ENCODE peak calls at places on chromosome 9, in seven cellular contexts. One of them, this sample, is unnamed.

GRCh38 chr9:32434892-32435291 is 50.4 kb downstream of the ACO1 start:
- DNase-seq in H1: no peak
- DNase-seq in HepG2: no peak
- DNase-seq in HCT116: no peak
- DNase-seq in K562: no peak
- DNase-seq in GM12878: no peak
- DNase-seq in SK-N-SH: no peak
- DNase-seq in this sample: no peak

GRCh38 chr9:91059713-91060112 is 258.1 kb downstream of the SYK start:
- DNase-seq in H1: peak; percentile 11
- DNase-seq in HepG2: no peak
- DNase-seq in HCT116: no peak
- DNase-seq in K562: no peak
- DNase-seq in GM12878: no peak
- DNase-seq in SK-N-SH: no peak
- DNase-seq in this sample: no peak

GRCh38 chr9:115649991-115650472 is 503.6 kb upstream of the PAPPA start:
- DNase-seq in H1: no peak
- DNase-seq in HepG2: peak; percentile 3
- DNase-seq in HCT116: no peak
- DNase-seq in K562: no peak
- DNase-seq in GM12878: no peak
- DNase-seq in SK-N-SH: no peak
- DNase-seq in this sample: no peak

GRCh38 chr9:37311938-37312730 is 110.4 kb upstream of the GRHPR start:
- DNase-seq in H1: no peak
- DNase-seq in HepG2: no peak
- DNase-seq in HCT116: no peak
- DNase-seq in K562: no peak
- DNase-seq in GM12878: no peak
- DNase-seq in SK-N-SH: no peak
- DNase-seq in this sample: no peak

GRCh38 chr9:35844628-35845301 is 15.7 kb downstream of the TMEM8B start:
- DNase-seq in H1: no peak
- DNase-seq in HepG2: no peak
- DNase-seq in HCT116: peak; percentile 26
- DNase-seq in K562: no peak
- DNase-seq in GM12878: peak; percentile 64
- DNase-seq in SK-N-SH: no peak
- DNase-seq in this sample: peak; percentile 74

GRCh38 chr9:84750152-84750865 is 80.8 kb downstream of the NTRK2 start:
- DNase-seq in H1: no peak
- DNase-seq in HepG2: no peak
- DNase-seq in HCT116: no peak
- DNase-seq in K562: no peak
- DNase-seq in GM12878: no peak
- DNase-seq in SK-N-SH: no peak
- DNase-seq in this sample: no peak

GRCh38 chr9:18237776-18238175 is 236.2 kb upstream of the ADAMTSL1 start:
- DNase-seq in H1: no peak
- DNase-seq in HepG2: no peak
- DNase-seq in HCT116: no peak
- DNase-seq in K562: no peak
- DNase-seq in GM12878: no peak
- DNase-seq in SK-N-SH: no peak
- DNase-seq in this sample: no peak

GRCh38 chr9:130938652-130939404 is at the start of gene FIBCD1:
- DNase-seq in H1: peak; percentile 84
- DNase-seq in HepG2: no peak
- DNase-seq in HCT116: peak; percentile 29
- DNase-seq in K562: peak; percentile 100
- DNase-seq in GM12878: no peak
- DNase-seq in SK-N-SH: peak; percentile 75
- DNase-seq in this sample: peak; percentile 67

GRCh38 chr9:101311759-101312420 is 72.9 kb downstream of the BAAT start:
- DNase-seq in H1: no peak
- DNase-seq in HepG2: peak; percentile 93
- DNase-seq in HCT116: peak; percentile 83
- DNase-seq in K562: peak; percentile 56
- DNase-seq in GM12878: peak; percentile 23
- DNase-seq in SK-N-SH: peak; percentile 38
- DNase-seq in this sample: peak; percentile 33

GRCh38 chr9:97349400-97349799 is 41.9 kb downstream of the CCDC180 start:
- DNase-seq in H1: no peak
- DNase-seq in HepG2: no peak
- DNase-seq in HCT116: no peak
- DNase-seq in K562: no peak
- DNase-seq in GM12878: no peak
- DNase-seq in SK-N-SH: no peak
- DNase-seq in this sample: no peak

GRCh38 chr9:90870646-90871326 is 69.2 kb downstream of the SYK start:
- DNase-seq in H1: no peak
- DNase-seq in HepG2: peak; percentile 25
- DNase-seq in HCT116: peak; percentile 27
- DNase-seq in K562: peak; percentile 19
- DNase-seq in GM12878: peak; percentile 17
- DNase-seq in SK-N-SH: peak; percentile 50
- DNase-seq in this sample: peak; percentile 9

GRCh38 chr9:115494393-115494792 is 376.4 kb upstream of the TNC start:
- DNase-seq in H1: no peak
- DNase-seq in HepG2: no peak
- DNase-seq in HCT116: no peak
- DNase-seq in K562: no peak
- DNase-seq in GM12878: no peak
- DNase-seq in SK-N-SH: no peak
- DNase-seq in this sample: no peak

GRCh38 chr9:99822596-99823391 is 1.1 kb downstream of the NR4A3 start:
- DNase-seq in H1: peak; percentile 84
- DNase-seq in HepG2: peak; percentile 9
- DNase-seq in HCT116: no peak
- DNase-seq in K562: peak; percentile 19
- DNase-seq in GM12878: no peak
- DNase-seq in SK-N-SH: peak; percentile 68
- DNase-seq in this sample: no peak

GRCh38 chr9:73402081-73403028 is 250.7 kb downstream of the ANXA1 start:
- DNase-seq in H1: no peak
- DNase-seq in HepG2: no peak
- DNase-seq in HCT116: no peak
- DNase-seq in K562: no peak
- DNase-seq in GM12878: no peak
- DNase-seq in SK-N-SH: no peak
- DNase-seq in this sample: no peak

GRCh38 chr9:95284152-95284551 is 33.4 kb downstream of the FANCC start:
- DNase-seq in H1: no peak
- DNase-seq in HepG2: no peak
- DNase-seq in HCT116: no peak
- DNase-seq in K562: no peak
- DNase-seq in GM12878: no peak
- DNase-seq in SK-N-SH: no peak
- DNase-seq in this sample: peak; percentile 22

GRCh38 chr9:119853126-119853525 is 483.9 kb upstream of the BRINP1 start:
- DNase-seq in H1: no peak
- DNase-seq in HepG2: no peak
- DNase-seq in HCT116: no peak
- DNase-seq in K562: no peak
- DNase-seq in GM12878: no peak
- DNase-seq in SK-N-SH: no peak
- DNase-seq in this sample: peak; percentile 11
- TF ChIP-seq JUND in H1: no peak
- TF ChIP-seq JUND in HepG2: no peak
- TF ChIP-seq JUND in HCT116: no peak
- TF ChIP-seq JUND in K562: no peak
- TF ChIP-seq JUND in GM12878: no peak
- TF ChIP-seq JUND in SK-N-SH: no peak
- TF ChIP-seq JUND in this sample: no peak

DNA sequence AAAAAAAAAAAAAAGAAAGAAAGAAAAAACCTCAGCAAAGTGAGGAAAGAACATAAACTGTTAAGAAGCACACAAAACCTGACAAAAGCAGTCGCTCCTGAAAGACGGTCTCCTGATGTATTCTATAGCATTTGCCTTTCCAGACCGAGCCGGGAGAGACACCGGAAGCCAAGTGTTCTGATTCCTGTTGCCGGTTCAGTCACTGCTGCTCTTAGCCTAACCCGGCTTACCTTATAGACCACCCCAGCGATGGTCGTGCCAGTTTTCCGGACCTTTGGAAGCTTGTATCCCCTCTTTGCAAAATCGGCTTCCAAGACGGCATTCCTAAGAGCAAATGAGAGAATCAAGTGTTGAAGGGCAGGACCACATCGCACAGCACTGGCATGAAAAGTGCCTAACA is 630 bp downstream of the PSMB7 start:
- DNase-seq in H1: no peak
- DNase-seq in HepG2: no peak
- DNase-seq in HCT116: no peak
- DNase-seq in K562: no peak
- DNase-seq in GM12878: no peak
- DNase-seq in SK-N-SH: no peak
- DNase-seq in this sample: no peak
- TF ChIP-seq JUND in H1: no peak
- TF ChIP-seq JUND in HepG2: no peak
- TF ChIP-seq JUND in HCT116: no peak
- TF ChIP-seq JUND in K562: no peak
- TF ChIP-seq JUND in GM12878: no peak
- TF ChIP-seq JUND in SK-N-SH: no peak
- TF ChIP-seq JUND in this sample: no peak

GRCh38 chr9:116937361-116937760 is 250.3 kb downstream of the TRIM32 start:
- DNase-seq in H1: no peak
- DNase-seq in HepG2: no peak
- DNase-seq in HCT116: no peak
- DNase-seq in K562: no peak
- DNase-seq in GM12878: no peak
- DNase-seq in SK-N-SH: no peak
- DNase-seq in this sample: no peak

GRCh38 chr9:116939161-116939560 is 252.1 kb downstream of the TRIM32 start:
- DNase-seq in H1: no peak
- DNase-seq in HepG2: no peak
- DNase-seq in HCT116: no peak
- DNase-seq in K562: no peak
- DNase-seq in GM12878: no peak
- DNase-seq in SK-N-SH: no peak
- DNase-seq in this sample: no peak

GRCh38 chr9:116940614-116941215 is 253.6 kb downstream of the TRIM32 start:
- DNase-seq in H1: no peak
- DNase-seq in HepG2: no peak
- DNase-seq in HCT116: no peak
- DNase-seq in K562: no peak
- DNase-seq in GM12878: no peak
- DNase-seq in SK-N-SH: no peak
- DNase-seq in this sample: peak; percentile 5

GRCh38 chr9:116941266-116941665 is 254.2 kb downstream of the TRIM32 start:
- DNase-seq in H1: no peak
- DNase-seq in HepG2: no peak
- DNase-seq in HCT116: no peak
- DNase-seq in K562: no peak
- DNase-seq in GM12878: no peak
- DNase-seq in SK-N-SH: no peak
- DNase-seq in this sample: no peak

GRCh38 chr9:116939605-116940004 is 252.5 kb downstream of the TRIM32 start:
- DNase-seq in H1: no peak
- DNase-seq in HepG2: no peak
- DNase-seq in HCT116: no peak
- DNase-seq in K562: no peak
- DNase-seq in GM12878: no peak
- DNase-seq in SK-N-SH: no peak
- DNase-seq in this sample: no peak
- TF ChIP-seq JUND in H1: no peak
- TF ChIP-seq JUND in HepG2: no peak
- TF ChIP-seq JUND in HCT116: no peak
- TF ChIP-seq JUND in K562: no peak
- TF ChIP-seq JUND in GM12878: peak; percentile 46
- TF ChIP-seq JUND in SK-N-SH: no peak
- TF ChIP-seq JUND in this sample: no peak

DNA sequence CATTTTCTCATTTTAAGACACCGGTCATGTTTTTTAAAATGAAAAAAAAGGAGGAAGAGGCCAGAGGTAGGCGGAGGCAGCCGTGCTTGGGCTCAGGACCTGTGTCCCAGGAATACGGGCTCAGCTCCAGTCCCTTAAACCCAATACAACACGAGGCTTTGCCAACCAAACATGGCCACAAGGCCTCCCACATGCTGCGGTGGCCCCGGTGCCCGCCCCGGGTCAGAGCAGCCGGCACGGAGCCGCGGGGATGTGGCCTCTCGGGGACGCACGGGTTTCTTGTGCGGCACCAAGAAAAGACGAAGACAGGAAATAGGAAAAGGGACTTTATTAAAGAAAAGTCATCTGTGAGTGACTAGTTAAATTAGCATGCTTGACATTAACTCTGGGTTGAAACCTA is 25.3 kb upstream of the CAMSAP1 start:
- DNase-seq in H1: no peak
- DNase-seq in HepG2: no peak
- DNase-seq in HCT116: no peak
- DNase-seq in K562: no peak
- DNase-seq in GM12878: no peak
- DNase-seq in SK-N-SH: no peak
- DNase-seq in this sample: no peak
- TF ChIP-seq JUND in H1: no peak
- TF ChIP-seq JUND in HepG2: no peak
- TF ChIP-seq JUND in HCT116: no peak
- TF ChIP-seq JUND in K562: no peak
- TF ChIP-seq JUND in GM12878: no peak
- TF ChIP-seq JUND in SK-N-SH: no peak
- TF ChIP-seq JUND in this sample: no peak

This sample was measured in T47D.